ENCODE peak calls at places on chromosomes 5 and 9, in five cellular contexts. O is colonic mucosa, R is AG20443, Y is KG1, W is GM12891. T is an unnamed sample.

GRCh38 chr9:135608294-135608998 is 30.9 kb downstream of the GLT6D1 start:
- DNase-seq in O (peak; percentile 3), Y (no peak), R (no peak), W (no peak), T (no peak)

GRCh38 chr5:6359941-6360683 is 18.2 kb downstream of the MED10 start:
- DNase-seq in R (no peak), W (peak; percentile 32), Y (peak; percentile 24), O (no peak), T (no peak)

GRCh38 chr9:38066167-38066906 is 2.7 kb downstream of the SHB start:
- DNase-seq in Y (no peak), R (peak; percentile 13), W (no peak), O (peak; percentile 46), T (no peak)

GRCh38 chr5:59275537-59276276 is 617.8 kb downstream of the PDE4D start:
- DNase-seq in Y (peak; percentile 73), W (no peak), R (peak; percentile 22), O (peak; percentile 72), T (peak; percentile 61)

GRCh38 chr9:97518166-97518908 is 16.9 kb downstream of the TMOD1 start:
- DNase-seq in R (no peak), O (no peak), Y (no peak), W (no peak), T (no peak)

GRCh38 chr9:92094655-92095054 is 20.6 kb downstream of the SPTLC1 start:
- DNase-seq in O (no peak), W (no peak), R (no peak), Y (no peak), T (no peak)

GRCh38 chr9:137784046-137784445 is 93.5 kb upstream of the CACNA1B start:
- DNase-seq in O (no peak), Y (no peak), W (no peak), R (no peak), T (no peak)

GRCh38 chr5:78677777-78678668 is 29.5 kb upstream of the LHFPL2 start:
- DNase-seq in R (peak; percentile 86), W (no peak), Y (no peak), O (peak; percentile 50), T (peak; percentile 40)

GRCh38 chr9:18421391-18421790 is 52.6 kb upstream of the ADAMTSL1 start:
- DNase-seq in Y (no peak), O (no peak), W (no peak), R (no peak), T (no peak)

GRCh38 chr5:157216395-157217142 is 35.9 kb downstream of the ITK start:
- DNase-seq in W (no peak), O (no peak), R (no peak), Y (no peak), T (no peak)

GRCh38 chr9:114372971-114373591 is 14.7 kb downstream of the AKNA start:
- DNase-seq in Y (peak; percentile 86), O (peak; percentile 58), W (peak; percentile 74), R (no peak), T (peak; percentile 83)

GRCh38 chr9:38431101-38431500 is 6.8 kb upstream of the IGFBPL1 start:
- DNase-seq in R (no peak), W (no peak), Y (no peak), O (no peak), T (no peak)

GRCh38 chr9:29556317-29556716 is 1983.0 kb upstream of the C9orf72 start:
- DNase-seq in O (no peak), W (no peak), Y (no peak), R (no peak), T (no peak)

GRCh38 chr5:168528521-168529360 is at the start of gene FBLL1:
- DNase-seq in W (no peak), R (peak; percentile 67), O (no peak), Y (no peak), T (no peak)

GRCh38 chr5:19256036-19256435 is 732.0 kb downstream of the CDH18 start:
- DNase-seq in Y (no peak), W (no peak), R (no peak), O (no peak), T (no peak)

GRCh38 chr9:98150164-98150563 is 31.1 kb upstream of the TRIM14 start:
- DNase-seq in W (no peak), Y (no peak), R (no peak), O (no peak), T (no peak)

GRCh38 chr9:129932303-129933151 is 97.3 kb downstream of the USP20 start:
- DNase-seq in R (peak; percentile 27), Y (no peak), O (no peak), W (no peak), T (no peak)

GRCh38 chr5:11390369-11390768 is 513.9 kb downstream of the CTNND2 start:
- DNase-seq in W (no peak), Y (no peak), R (no peak), O (no peak), T (no peak)

GRCh38 chr9:89577363-89577762 is 27.4 kb upstream of the GADD45G start:
- DNase-seq in O (no peak), R (no peak), W (no peak), Y (no peak), T (no peak)

GRCh38 chr5:125484272-125485002 is 738.0 kb upstream of the ZNF608 start:
- DNase-seq in O (peak; percentile 62), R (peak; percentile 58), Y (no peak), W (no peak), T (peak; percentile 70)

GRCh38 chr9:115209601-115210306 is 91.8 kb upstream of the TNC start:
- DNase-seq in R (no peak), Y (no peak), O (no peak), W (no peak), T (no peak)

GRCh38 chr5:99104538-99105132 is 175.8 kb upstream of the CHD1 start:
- DNase-seq in Y (no peak), W (no peak), O (no peak), R (peak; percentile 34), T (no peak)

GRCh38 chr5:176611435-176611834 is 1.5 kb upstream of the GPRIN1 start:
- DNase-seq in R (peak; percentile 84), W (no peak), O (peak; percentile 75), Y (peak; percentile 8), T (peak; percentile 76)

GRCh38 chr5:1312993-1313833 is 18.3 kb upstream of the TERT start:
- DNase-seq in W (peak; percentile 47), O (no peak), Y (peak; percentile 95), R (no peak), T (peak; percentile 55)

GRCh38 chr9:107363511-107364182 is 80.6 kb downstream of the RAD23B start:
- DNase-seq in Y (no peak), O (no peak), W (no peak), R (no peak), T (no peak)

GRCh38 chr5:96997265-96997859 is 61.5 kb downstream of the LNPEP start:
- DNase-seq in Y (no peak), W (no peak), R (peak; percentile 24), O (no peak), T (no peak)

GRCh38 chr9:133186736-133187135 is 22.3 kb downstream of the OBP2B start:
- DNase-seq in R (no peak), W (no peak), O (no peak), Y (no peak), T (no peak)

GRCh38 chr5:126525630-126526245 is 69.3 kb downstream of the ALDH7A1 start:
- DNase-seq in O (peak; percentile 89), Y (no peak), R (peak; percentile 43), W (no peak), T (peak; percentile 79)

GRCh38 chr9:99677281-99677680 is 144.4 kb upstream of the NR4A3 start:
- DNase-seq in R (no peak), O (no peak), Y (no peak), W (no peak), T (no peak)

GRCh38 chr9:81892440-81892839 is 35.8 kb upstream of the SPATA31D4 start:
- DNase-seq in Y (no peak), W (no peak), O (peak; percentile 25), R (no peak), T (no peak)

GRCh38 chr5:60586307-60586901 is 113.6 kb downstream of the DEPDC1B start:
- DNase-seq in W (no peak), O (no peak), R (no peak), Y (no peak), T (no peak)

GRCh38 chr5:41510176-41510831 is at the start of gene PLCXD3:
- DNase-seq in R (peak; percentile 47), Y (no peak), O (peak; percentile 22), W (no peak), T (no peak)

GRCh38 chr5:133396187-133396621 is 216.1 kb downstream of the FSTL4 start:
- DNase-seq in W (no peak), R (no peak), Y (no peak), O (no peak), T (no peak)

GRCh38 chr5:116318091-116318854 is 233.4 kb downstream of the COMMD10 start:
- DNase-seq in R (no peak), O (no peak), W (no peak), Y (no peak), T (no peak)

GRCh38 chr9:35515766-35516165 is 25.9 kb downstream of the RUSC2 start:
- DNase-seq in Y (no peak), W (no peak), R (no peak), O (no peak), T (no peak)

GRCh38 chr5:73496984-73497457 is 1.2 kb upstream of the BTF3 start:
- DNase-seq in O (no peak), R (peak; percentile 39), W (no peak), Y (peak; percentile 50), T (no peak)

T was measured in transverse colon.